ENCODE peak calls at places on chromosomes 6 and 20, in five cellular contexts. K is H7, G is NCI-H446, J is mucosa of descending colon, B is NCI-H1105 treated with DMSO at 0.1 percent for 48 hours. O is an unnamed sample.

GRCh38 chr20:64036346-64037198 is 590 bp downstream of the C20orf204 start:
- DNase-seq in B (no peak), J (no peak), G (no peak), K (peak), O (no peak)

GRCh38 chr6:79307321-79308036 is 73.0 kb upstream of the HMGN3 start:
- DNase-seq in B (no peak), K (no peak), J (no peak), G (no peak), O (no peak)

GRCh38 chr20:53579581-53580375 is 13.9 kb downstream of the ZNF217 start:
- DNase-seq in G (no peak), J (peak), B (no peak), K (peak), O (peak)

GRCh38 chr6:17353440-17354175 is 39.8 kb upstream of the CAP2 start:
- DNase-seq in J (no peak), K (no peak), G (no peak), B (no peak), O (no peak)

GRCh38 chr20:24389686-24390085 is 79.7 kb upstream of the SYNDIG1 start:
- DNase-seq in G (no peak), J (peak), B (no peak), K (no peak), O (no peak)

GRCh38 chr6:20279608-20280287 is 67.5 kb upstream of the MBOAT1 start:
- DNase-seq in G (no peak), K (no peak), J (no peak), B (no peak), O (no peak)

GRCh38 chr20:20440473-20440872 is 72.6 kb downstream of the INSM1 start:
- DNase-seq in B (peak), K (no peak), J (peak), G (peak), O (no peak)

GRCh38 chr6:294656-295565 is 2.6 kb downstream of the DUSP22 start:
- DNase-seq in J (no peak), B (no peak), G (no peak), K (no peak), O (no peak)

GRCh38 chr20:63425846-63426485 is 46.5 kb downstream of the KCNQ2 start:
- DNase-seq in J (no peak), B (no peak), G (no peak), K (no peak), O (no peak)

O was measured in astrocyte of the spinal cord.